ENCODE peak calls at places on chromosomes 12 and 14, in four cellular contexts. D is nephron progenitor cell, F is body of pancreas, O is NB4. W is an unnamed sample.

GRCh38 chr12:50033317-50033679 is 8.0 kb upstream of the RACGAP1 start:
- DNase-seq in D (no peak), F (no peak), O (peak), W (no peak)

GRCh38 chr12:132174703-132175490 is 30.6 kb downstream of the NOC4L start:
- DNase-seq in D (no peak), F (no peak), O (peak), W (no peak)

GRCh38 chr12:41103614-41104013 is 84.5 kb upstream of the PDZRN4 start:
- DNase-seq in D (no peak), F (no peak), O (no peak), W (no peak)

GRCh38 chr12:2319747-2320146 is 267.0 kb downstream of the CACNA1C start:
- DNase-seq in D (no peak), F (no peak), O (no peak), W (no peak)

GRCh38 chr12:78562358-78563205 is 302.0 kb upstream of the SYT1 start:
- DNase-seq in D (no peak), F (no peak), O (peak), W (no peak)

GRCh38 chr12:94873368-94874085 is 130.0 kb downstream of the NDUFA12 start:
- DNase-seq in D (peak), F (peak), O (peak), W (peak)

GRCh38 chr12:47349102-47349769 is 269.5 kb upstream of the AMIGO2 start:
- DNase-seq in D (no peak), F (no peak), O (no peak), W (no peak)

GRCh38 chr14:23727566-23728335 is 91.6 kb downstream of the DHRS2 start:
- DNase-seq in D (no peak), F (no peak), O (peak), W (no peak)

GRCh38 chr14:100875861-100876590 is 27.5 kb downstream of the RTL1 start:
- DNase-seq in D (no peak), F (no peak), O (no peak), W (no peak)

GRCh38 chr12:95300286-95300685 is 82.7 kb downstream of the VEZT start:
- DNase-seq in D (no peak), F (no peak), O (no peak), W (no peak)

GRCh38 chr12:19507823-19508222 is 68.5 kb downstream of the AEBP2 start:
- DNase-seq in D (no peak), F (no peak), O (peak), W (no peak)
- TF ChIP-seq CTCF in D (no peak), F (no peak), O (no peak), W (no peak)

GRCh38 chr12:64273527-64274403 is 51.7 kb upstream of the KICS2 start:
- DNase-seq in D (peak), F (no peak), O (peak), W (peak)
- TF ChIP-seq CTCF in D (peak), F (no peak), O (peak), W (peak)

DNA sequence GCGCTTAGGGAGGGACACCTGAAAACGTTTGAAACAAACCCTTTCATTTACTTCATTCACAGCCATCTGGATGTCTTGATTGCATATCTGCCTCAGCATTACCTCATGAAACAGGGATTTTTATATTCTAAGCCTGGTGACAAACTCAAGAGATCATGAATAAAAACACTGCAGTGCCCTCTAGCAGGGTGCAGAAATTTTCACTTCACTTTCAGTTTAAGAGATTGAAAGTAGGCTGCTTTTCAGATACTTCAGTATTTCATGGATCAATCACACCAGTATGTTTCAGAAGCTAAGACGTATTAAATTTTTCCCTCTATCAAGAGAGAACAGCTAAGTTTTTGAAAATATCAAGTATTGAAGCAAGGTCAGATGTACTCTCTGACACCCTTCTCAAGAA is 467.8 kb downstream of the MDGA2 start:
- DNase-seq in D (no peak), F (no peak), O (no peak), W (no peak)
- TF ChIP-seq CTCF in D (no peak), F (no peak), O (no peak), W (no peak)

GRCh38 chr12:125214289-125214688 is 149.1 kb downstream of the AACS start:
- DNase-seq in D (no peak), F (no peak), O (no peak), W (no peak)

GRCh38 chr12:125208942-125209341 is 143.7 kb downstream of the AACS start:
- DNase-seq in D (no peak), F (no peak), O (no peak), W (no peak)

GRCh38 chr12:125206757-125207156 is 141.5 kb downstream of the AACS start:
- DNase-seq in D (no peak), F (no peak), O (no peak), W (no peak)

GRCh38 chr12:125211464-125211863 is 146.2 kb downstream of the AACS start:
- DNase-seq in D (no peak), F (no peak), O (no peak), W (no peak)

DNA sequence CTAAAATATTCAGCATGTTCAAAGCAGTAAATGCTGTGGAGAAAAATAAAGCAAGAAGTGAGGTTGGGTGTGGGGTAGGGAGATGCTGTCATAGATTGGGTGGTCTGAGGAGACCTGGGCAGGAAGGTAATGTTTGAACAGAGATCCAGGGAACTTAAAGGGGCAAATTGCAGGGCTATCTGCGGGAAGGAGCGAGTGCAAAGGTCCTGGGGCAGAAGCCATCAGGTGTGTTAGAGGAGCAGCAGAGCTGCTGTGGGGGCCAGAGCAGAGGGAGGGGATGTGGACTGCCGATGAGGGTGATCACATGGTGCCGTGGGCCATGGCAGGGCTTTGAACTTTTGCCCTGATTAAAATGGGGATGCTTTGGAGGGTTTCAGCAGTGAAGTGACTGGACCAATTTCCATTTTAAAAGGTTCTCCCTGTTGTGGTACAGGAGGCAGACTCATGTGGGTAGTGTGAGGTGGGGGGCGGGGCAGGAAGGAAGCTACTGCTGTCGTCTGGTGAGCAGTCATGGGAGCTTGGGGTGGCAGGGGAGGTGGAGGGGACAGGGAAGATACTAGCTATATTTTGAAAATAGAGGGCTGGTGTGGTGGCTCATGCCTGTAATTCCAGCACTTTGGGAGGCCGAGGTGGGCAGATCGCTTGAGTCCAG is 145.0 kb downstream of the AACS start:
- DNase-seq in D (no peak), F (no peak), O (no peak), W (no peak)
- TF ChIP-seq CTCF in D (no peak), F (no peak), O (no peak), W (no peak)

W was measured in neural crest cell.